ENCODE peak calls at places on chromosomes 13 and 19, in four cellular contexts. Z is T-helper 17 cell; A is activated naive CD4-positive, alpha-beta T cell; B is ovary. U is an unnamed sample.

GRCh38 chr19:13727798-13728197 is 36.5 kb upstream of the MRI1 start:
- DNase-seq in A (no peak), Z (no peak), B (no peak), U (no peak)

GRCh38 chr19:13459351-13459750 is 46.9 kb downstream of the CACNA1A start:
- DNase-seq in B (no peak), Z (no peak), A (no peak), U (no peak)

GRCh38 chr13:113371061-113371460 is 7.1 kb upstream of the GRTP1 start:
- DNase-seq in B (no peak), Z (no peak), A (no peak), U (no peak)

GRCh38 chr19:30719189-30719990 is 347.2 kb downstream of the ZNF536 start:
- DNase-seq in Z (no peak), B (peak; percentile 75), A (no peak), U (no peak)

GRCh38 chr13:37448072-37448471 is 150.5 kb downstream of the POSTN start:
- DNase-seq in A (no peak), B (no peak), Z (no peak), U (no peak)

GRCh38 chr13:99376924-99377323 is 69.7 kb upstream of the GPR183 start:
- DNase-seq in A (no peak), B (no peak), Z (no peak), U (no peak)

GRCh38 chr13:18943721-18944391 is 237.8 kb downstream of the TUBA3C start:
- DNase-seq in A (no peak), Z (no peak), B (no peak), U (no peak)

GRCh38 chr13:30725331-30726085 is 9.8 kb upstream of the ALOX5AP start:
- DNase-seq in A (no peak), Z (no peak), B (no peak), U (no peak)

GRCh38 chr19:23597661-23598060 is 89.4 kb downstream of the ZNF675 start:
- DNase-seq in A (no peak), Z (no peak), B (no peak), U (no peak)

GRCh38 chr19:42003506-42004294 is 9.7 kb upstream of the ATP1A3 start:
- DNase-seq in B (no peak), Z (no peak), A (no peak), U (no peak)

GRCh38 chr13:46543307-46543706 is 9.7 kb upstream of the LRCH1 start:
- DNase-seq in A (no peak), B (no peak), Z (no peak), U (no peak)

GRCh38 chr19:15779756-15780476 is 7.5 kb upstream of the OR10H5 start:
- DNase-seq in A (no peak), Z (no peak), B (peak; percentile 87), U (no peak)

GRCh38 chr19:46025825-46026224 is 3.0 kb upstream of the PGLYRP1 start:
- DNase-seq in B (no peak), A (no peak), Z (no peak), U (no peak)

GRCh38 chr13:101307181-101307701 is 109.1 kb downstream of the NALCN start:
- DNase-seq in B (no peak), Z (no peak), A (no peak), U (no peak)

GRCh38 chr13:99811067-99811715 is 160.4 kb downstream of the ZIC5 start:
- DNase-seq in A (no peak), B (no peak), Z (no peak), U (no peak)

GRCh38 chr19:16887353-16888265 is 1.2 kb upstream of the F2RL3 start:
- DNase-seq in B (no peak), Z (no peak), A (no peak), U (no peak)

GRCh38 chr13:74966814-74967213 is 515.2 kb downstream of the TBC1D4 start:
- DNase-seq in B (no peak), A (no peak), Z (no peak), U (no peak)

GRCh38 chr19:6212403-6213265 is 67.1 kb downstream of the MLLT1 start:
- DNase-seq in Z (no peak), B (no peak), A (no peak), U (no peak)

GRCh38 chr19:46546194-46546896 is 50.7 kb upstream of the PNMA8B start:
- DNase-seq in B (peak; percentile 31), Z (no peak), A (no peak), U (no peak)

GRCh38 chr19:37583340-37583739 is 11.3 kb downstream of the ZNF571 start:
- DNase-seq in Z (no peak), A (no peak), B (no peak), U (no peak)

GRCh38 chr13:42532561-42533335 is 41.2 kb upstream of the TNFSF11 start:
- DNase-seq in Z (no peak), A (no peak), B (no peak), U (no peak)

GRCh38 chr13:34816543-34816942 is 125.5 kb upstream of the NBEA start:
- DNase-seq in Z (no peak), B (no peak), A (no peak), U (no peak)

GRCh38 chr13:109762791-109763190 is 23.6 kb downstream of the IRS2 start:
- DNase-seq in B (no peak), A (no peak), Z (no peak), U (no peak)

GRCh38 chr13:92821324-92821723 is 405.3 kb upstream of the GPC6 start:
- DNase-seq in Z (no peak), B (no peak), A (no peak), U (no peak)

GRCh38 chr13:35502456-35502855 is 26.0 kb upstream of the MAB21L1 start:
- DNase-seq in B (no peak), Z (no peak), A (no peak), U (no peak)

GRCh38 chr13:44726214-44726613 is 150.1 kb upstream of the TSC22D1 start:
- DNase-seq in B (no peak), A (no peak), Z (no peak), U (no peak)

GRCh38 chr13:97030705-97031452 is 36.6 kb upstream of the OXGR1 start:
- DNase-seq in Z (no peak), A (no peak), B (no peak), U (peak; percentile 20)

GRCh38 chr19:6788896-6789295 is 16.4 kb downstream of the VAV1 start:
- DNase-seq in Z (no peak), A (no peak), B (no peak), U (no peak)

GRCh38 chr13:52642131-52642530 is at the start of gene HNRNPA1L2:
- DNase-seq in B (no peak), A (no peak), Z (no peak), U (no peak)

GRCh38 chr13:40485611-40486517 is 180.6 kb downstream of the FOXO1 start:
- DNase-seq in Z (peak; percentile 27), A (peak; percentile 9), B (no peak), U (no peak)

GRCh38 chr13:60018536-60018935 is 145.2 kb downstream of the DIAPH3 start:
- DNase-seq in B (no peak), Z (no peak), A (no peak), U (no peak)

GRCh38 chr13:65907656-65908441 is 1322.3 kb downstream of the PCDH9 start:
- DNase-seq in B (no peak), Z (no peak), A (no peak), U (no peak)

GRCh38 chr19:14138576-14139265 is 2.3 kb upstream of the ASF1B start:
- DNase-seq in B (no peak), Z (no peak), A (no peak), U (no peak)

U was measured in NCI-H1048.